ENCODE peak calls at places on chromosomes 6 and 20, in eight cellular contexts. One of them, this sample, is unnamed.

GRCh38 chr6:7572213-7572943 is 17.6 kb upstream of the SNRNP48 start:
- DNase-seq in NCI-H1105 treated with DMSO at 0.1 percent for 48 hours: no peak
- DNase-seq in aorta: no peak
- DNase-seq in amygdala: no peak
- DNase-seq in Calu3: no peak
- DNase-seq in left ventricle myocardium inferior: no peak
- DNase-seq in cardiac muscle cell: no peak
- DNase-seq in GDM1: no peak
- DNase-seq in this sample: no peak

GRCh38 chr6:102407886-102408741 is 1014.6 kb downstream of the GRIK2 start:
- DNase-seq in NCI-H1105 treated with DMSO at 0.1 percent for 48 hours: no peak
- DNase-seq in aorta: no peak
- DNase-seq in amygdala: no peak
- DNase-seq in Calu3: no peak
- DNase-seq in left ventricle myocardium inferior: no peak
- DNase-seq in cardiac muscle cell: no peak
- DNase-seq in GDM1: no peak
- DNase-seq in this sample: no peak

GRCh38 chr20:3165473-3166337 is 6.0 kb upstream of the FASTKD5 start:
- DNase-seq in NCI-H1105 treated with DMSO at 0.1 percent for 48 hours: no peak
- DNase-seq in aorta: peak; percentile 68
- DNase-seq in amygdala: no peak
- DNase-seq in Calu3: no peak
- DNase-seq in left ventricle myocardium inferior: peak; percentile 72
- DNase-seq in cardiac muscle cell: peak; percentile 85
- DNase-seq in GDM1: no peak
- DNase-seq in this sample: peak; percentile 56

GRCh38 chr6:164396071-164397047 is 913.0 kb downstream of the C6orf118 start:
- DNase-seq in NCI-H1105 treated with DMSO at 0.1 percent for 48 hours: no peak
- DNase-seq in aorta: no peak
- DNase-seq in amygdala: peak; percentile 49
- DNase-seq in Calu3: no peak
- DNase-seq in left ventricle myocardium inferior: no peak
- DNase-seq in cardiac muscle cell: peak; percentile 23
- DNase-seq in GDM1: no peak
- DNase-seq in this sample: no peak

GRCh38 chr20:11394145-11394833 is 523.4 kb upstream of the BTBD3 start:
- DNase-seq in NCI-H1105 treated with DMSO at 0.1 percent for 48 hours: no peak
- DNase-seq in aorta: no peak
- DNase-seq in amygdala: no peak
- DNase-seq in Calu3: no peak
- DNase-seq in left ventricle myocardium inferior: no peak
- DNase-seq in cardiac muscle cell: peak; percentile 48
- DNase-seq in GDM1: no peak
- DNase-seq in this sample: no peak

GRCh38 chr6:30685977-30686907 is at the start of gene PPP1R18:
- DNase-seq in NCI-H1105 treated with DMSO at 0.1 percent for 48 hours: peak; percentile 18
- DNase-seq in aorta: peak; percentile 95
- DNase-seq in amygdala: peak; percentile 46
- DNase-seq in Calu3: peak; percentile 63
- DNase-seq in left ventricle myocardium inferior: peak; percentile 88
- DNase-seq in cardiac muscle cell: peak; percentile 73
- DNase-seq in GDM1: peak; percentile 62
- DNase-seq in this sample: peak; percentile 61

GRCh38 chr20:2524435-2525272 is 11.7 kb upstream of the TMC2 start:
- DNase-seq in NCI-H1105 treated with DMSO at 0.1 percent for 48 hours: peak; percentile 71
- DNase-seq in aorta: peak; percentile 93
- DNase-seq in amygdala: peak; percentile 78
- DNase-seq in Calu3: peak; percentile 84
- DNase-seq in left ventricle myocardium inferior: peak; percentile 88
- DNase-seq in cardiac muscle cell: peak; percentile 86
- DNase-seq in GDM1: peak; percentile 70
- DNase-seq in this sample: peak; percentile 72

GRCh38 chr6:44096615-44097014 is 30.6 kb downstream of the MRPL14 start:
- DNase-seq in NCI-H1105 treated with DMSO at 0.1 percent for 48 hours: peak; percentile 53
- DNase-seq in aorta: peak; percentile 78
- DNase-seq in amygdala: peak; percentile 21
- DNase-seq in Calu3: peak; percentile 90
- DNase-seq in left ventricle myocardium inferior: peak; percentile 62
- DNase-seq in cardiac muscle cell: peak; percentile 84
- DNase-seq in GDM1: peak; percentile 44
- DNase-seq in this sample: peak; percentile 57

GRCh38 chr6:54059683-54060082 is 51.6 kb upstream of the MLIP start:
- DNase-seq in NCI-H1105 treated with DMSO at 0.1 percent for 48 hours: no peak
- DNase-seq in aorta: no peak
- DNase-seq in amygdala: no peak
- DNase-seq in Calu3: no peak
- DNase-seq in left ventricle myocardium inferior: no peak
- DNase-seq in cardiac muscle cell: no peak
- DNase-seq in GDM1: no peak
- DNase-seq in this sample: no peak

GRCh38 chr6:119442776-119443184 is 93.2 kb upstream of the MAN1A1 start:
- DNase-seq in NCI-H1105 treated with DMSO at 0.1 percent for 48 hours: peak; percentile 11
- DNase-seq in aorta: peak; percentile 55
- DNase-seq in amygdala: no peak
- DNase-seq in Calu3: no peak
- DNase-seq in left ventricle myocardium inferior: no peak
- DNase-seq in cardiac muscle cell: no peak
- DNase-seq in GDM1: no peak
- DNase-seq in this sample: peak; percentile 37

GRCh38 chr6:21958428-21958827 is 338.4 kb downstream of the PRL start:
- DNase-seq in NCI-H1105 treated with DMSO at 0.1 percent for 48 hours: no peak
- DNase-seq in aorta: no peak
- DNase-seq in amygdala: no peak
- DNase-seq in Calu3: no peak
- DNase-seq in left ventricle myocardium inferior: no peak
- DNase-seq in cardiac muscle cell: no peak
- DNase-seq in GDM1: no peak
- DNase-seq in this sample: no peak

GRCh38 chr20:11697055-11697454 is 220.6 kb upstream of the BTBD3 start:
- DNase-seq in NCI-H1105 treated with DMSO at 0.1 percent for 48 hours: no peak
- DNase-seq in aorta: no peak
- DNase-seq in amygdala: no peak
- DNase-seq in Calu3: no peak
- DNase-seq in left ventricle myocardium inferior: no peak
- DNase-seq in cardiac muscle cell: no peak
- DNase-seq in GDM1: no peak
- DNase-seq in this sample: no peak

GRCh38 chr6:85580878-85581267 is 12.8 kb downstream of the SNX14 start:
- DNase-seq in NCI-H1105 treated with DMSO at 0.1 percent for 48 hours: no peak
- DNase-seq in aorta: no peak
- DNase-seq in amygdala: no peak
- DNase-seq in Calu3: peak; percentile 24
- DNase-seq in left ventricle myocardium inferior: peak; percentile 40
- DNase-seq in cardiac muscle cell: peak; percentile 68
- DNase-seq in GDM1: no peak
- DNase-seq in this sample: no peak

GRCh38 chr6:7933794-7934193 is 23.2 kb upstream of the TXNDC5 start:
- DNase-seq in NCI-H1105 treated with DMSO at 0.1 percent for 48 hours: no peak
- DNase-seq in aorta: no peak
- DNase-seq in amygdala: no peak
- DNase-seq in Calu3: no peak
- DNase-seq in left ventricle myocardium inferior: no peak
- DNase-seq in cardiac muscle cell: no peak
- DNase-seq in GDM1: no peak
- DNase-seq in this sample: no peak

GRCh38 chr20:37295595-37295994 is 6.1 kb downstream of the MANBAL start:
- DNase-seq in NCI-H1105 treated with DMSO at 0.1 percent for 48 hours: peak; percentile 94
- DNase-seq in aorta: no peak
- DNase-seq in amygdala: no peak
- DNase-seq in Calu3: no peak
- DNase-seq in left ventricle myocardium inferior: no peak
- DNase-seq in cardiac muscle cell: no peak
- DNase-seq in GDM1: no peak
- DNase-seq in this sample: no peak

GRCh38 chr20:50772418-50773185 is 22.3 kb upstream of the BCAS4 start:
- DNase-seq in NCI-H1105 treated with DMSO at 0.1 percent for 48 hours: no peak
- DNase-seq in aorta: no peak
- DNase-seq in amygdala: no peak
- DNase-seq in Calu3: no peak
- DNase-seq in left ventricle myocardium inferior: no peak
- DNase-seq in cardiac muscle cell: no peak
- DNase-seq in GDM1: no peak
- DNase-seq in this sample: no peak

GRCh38 chr20:34216382-34216742 is 24.9 kb upstream of the ASIP start:
- DNase-seq in NCI-H1105 treated with DMSO at 0.1 percent for 48 hours: no peak
- DNase-seq in aorta: no peak
- DNase-seq in amygdala: no peak
- DNase-seq in Calu3: no peak
- DNase-seq in left ventricle myocardium inferior: no peak
- DNase-seq in cardiac muscle cell: no peak
- DNase-seq in GDM1: no peak
- DNase-seq in this sample: no peak

GRCh38 chr20:56362833-56363413 is 4.1 kb downstream of the FAM210B start:
- DNase-seq in NCI-H1105 treated with DMSO at 0.1 percent for 48 hours: no peak
- DNase-seq in aorta: no peak
- DNase-seq in amygdala: no peak
- DNase-seq in Calu3: no peak
- DNase-seq in left ventricle myocardium inferior: no peak
- DNase-seq in cardiac muscle cell: no peak
- DNase-seq in GDM1: no peak
- DNase-seq in this sample: no peak

GRCh38 chr6:69584913-69585729 is 211.7 kb downstream of the LMBRD1 start:
- DNase-seq in NCI-H1105 treated with DMSO at 0.1 percent for 48 hours: no peak
- DNase-seq in aorta: no peak
- DNase-seq in amygdala: no peak
- DNase-seq in Calu3: no peak
- DNase-seq in left ventricle myocardium inferior: no peak
- DNase-seq in cardiac muscle cell: no peak
- DNase-seq in GDM1: peak; percentile 19
- DNase-seq in this sample: peak; percentile 61

GRCh38 chr6:111862727-111863126 is 10.5 kb downstream of the FYN start:
- DNase-seq in NCI-H1105 treated with DMSO at 0.1 percent for 48 hours: peak; percentile 38
- DNase-seq in aorta: no peak
- DNase-seq in amygdala: no peak
- DNase-seq in Calu3: no peak
- DNase-seq in left ventricle myocardium inferior: no peak
- DNase-seq in cardiac muscle cell: no peak
- DNase-seq in GDM1: no peak
- DNase-seq in this sample: no peak

GRCh38 chr6:157792671-157793070 is 30.4 kb upstream of the SNX9 start:
- DNase-seq in NCI-H1105 treated with DMSO at 0.1 percent for 48 hours: no peak
- DNase-seq in aorta: no peak
- DNase-seq in amygdala: no peak
- DNase-seq in Calu3: no peak
- DNase-seq in left ventricle myocardium inferior: no peak
- DNase-seq in cardiac muscle cell: no peak
- DNase-seq in GDM1: no peak
- DNase-seq in this sample: no peak

GRCh38 chr6:155125916-155126315 is 130.8 kb downstream of the TIAM2 start:
- DNase-seq in NCI-H1105 treated with DMSO at 0.1 percent for 48 hours: no peak
- DNase-seq in aorta: no peak
- DNase-seq in amygdala: no peak
- DNase-seq in Calu3: no peak
- DNase-seq in left ventricle myocardium inferior: no peak
- DNase-seq in cardiac muscle cell: no peak
- DNase-seq in GDM1: no peak
- DNase-seq in this sample: no peak

GRCh38 chr6:35426074-35426473 is 26.1 kb upstream of the FANCE start:
- DNase-seq in NCI-H1105 treated with DMSO at 0.1 percent for 48 hours: no peak
- DNase-seq in aorta: peak; percentile 76
- DNase-seq in amygdala: no peak
- DNase-seq in Calu3: no peak
- DNase-seq in left ventricle myocardium inferior: no peak
- DNase-seq in cardiac muscle cell: no peak
- DNase-seq in GDM1: no peak
- DNase-seq in this sample: peak; percentile 62

GRCh38 chr6:72809701-72810379 is 188.0 kb downstream of the KCNQ5 start:
- DNase-seq in NCI-H1105 treated with DMSO at 0.1 percent for 48 hours: no peak
- DNase-seq in aorta: no peak
- DNase-seq in amygdala: no peak
- DNase-seq in Calu3: no peak
- DNase-seq in left ventricle myocardium inferior: no peak
- DNase-seq in cardiac muscle cell: no peak
- DNase-seq in GDM1: no peak
- DNase-seq in this sample: no peak

GRCh38 chr6:11705069-11705468 is 73.5 kb downstream of the ADTRP start:
- DNase-seq in NCI-H1105 treated with DMSO at 0.1 percent for 48 hours: no peak
- DNase-seq in aorta: no peak
- DNase-seq in amygdala: no peak
- DNase-seq in Calu3: no peak
- DNase-seq in left ventricle myocardium inferior: no peak
- DNase-seq in cardiac muscle cell: no peak
- DNase-seq in GDM1: no peak
- DNase-seq in this sample: no peak

This sample was measured in Kasumi-1.